ENCODE peak calls at places on chromosomes 12 and 14, in six cellular contexts. One of them, this sample, is unnamed.

GRCh38 chr12:54749191-54749818 is 101.1 kb upstream of the DCD start:
- DNase-seq in ovary: no peak
- DNase-seq in breast epithelium: no peak
- DNase-seq in DND-41: peak; percentile 26
- DNase-seq in AG09309: peak; percentile 21
- DNase-seq in astrocyte of the spinal cord: peak; percentile 43
- DNase-seq in this sample: peak; percentile 60

GRCh38 chr14:93024493-93024892 is 91.2 kb downstream of the ITPK1 start:
- DNase-seq in ovary: no peak
- DNase-seq in breast epithelium: no peak
- DNase-seq in DND-41: no peak
- DNase-seq in AG09309: no peak
- DNase-seq in astrocyte of the spinal cord: no peak
- DNase-seq in this sample: no peak

GRCh38 chr12:83008703-83009102 is 322.0 kb downstream of the TMTC2 start:
- DNase-seq in ovary: no peak
- DNase-seq in breast epithelium: no peak
- DNase-seq in DND-41: no peak
- DNase-seq in AG09309: no peak
- DNase-seq in astrocyte of the spinal cord: no peak
- DNase-seq in this sample: no peak

GRCh38 chr12:70449074-70449757 is 83.1 kb downstream of the KCNMB4 start:
- DNase-seq in ovary: no peak
- DNase-seq in breast epithelium: no peak
- DNase-seq in DND-41: no peak
- DNase-seq in AG09309: no peak
- DNase-seq in astrocyte of the spinal cord: no peak
- DNase-seq in this sample: peak; percentile 84

GRCh38 chr14:68305738-68306137 is 486.2 kb downstream of the RAD51B start:
- DNase-seq in ovary: no peak
- DNase-seq in breast epithelium: no peak
- DNase-seq in DND-41: no peak
- DNase-seq in AG09309: no peak
- DNase-seq in astrocyte of the spinal cord: no peak
- DNase-seq in this sample: no peak

GRCh38 chr14:22570132-22570949 is 18.7 kb downstream of the DAD1 start:
- DNase-seq in ovary: peak; percentile 78
- DNase-seq in breast epithelium: peak; percentile 76
- DNase-seq in DND-41: peak; percentile 79
- DNase-seq in AG09309: no peak
- DNase-seq in astrocyte of the spinal cord: peak; percentile 81
- DNase-seq in this sample: peak; percentile 80

GRCh38 chr12:85804663-85805062 is 31.5 kb downstream of the RASSF9 start:
- DNase-seq in ovary: no peak
- DNase-seq in breast epithelium: no peak
- DNase-seq in DND-41: no peak
- DNase-seq in AG09309: no peak
- DNase-seq in astrocyte of the spinal cord: peak; percentile 63
- DNase-seq in this sample: peak; percentile 57

GRCh38 chr12:131570596-131570995 is 140.3 kb upstream of the SFSWAP start:
- DNase-seq in ovary: no peak
- DNase-seq in breast epithelium: no peak
- DNase-seq in DND-41: no peak
- DNase-seq in AG09309: no peak
- DNase-seq in astrocyte of the spinal cord: no peak
- DNase-seq in this sample: no peak

GRCh38 chr12:26116829-26117228 is 8.0 kb downstream of the BHLHE41 start:
- DNase-seq in ovary: no peak
- DNase-seq in breast epithelium: peak; percentile 41
- DNase-seq in DND-41: no peak
- DNase-seq in AG09309: no peak
- DNase-seq in astrocyte of the spinal cord: no peak
- DNase-seq in this sample: peak; percentile 59

GRCh38 chr14:96926006-96926405 is 128.8 kb downstream of the VRK1 start:
- DNase-seq in ovary: no peak
- DNase-seq in breast epithelium: no peak
- DNase-seq in DND-41: no peak
- DNase-seq in AG09309: no peak
- DNase-seq in astrocyte of the spinal cord: no peak
- DNase-seq in this sample: no peak

GRCh38 chr14:41668346-41668745 is 61.7 kb downstream of the LRFN5 start:
- DNase-seq in ovary: no peak
- DNase-seq in breast epithelium: no peak
- DNase-seq in DND-41: no peak
- DNase-seq in AG09309: peak; percentile 5
- DNase-seq in astrocyte of the spinal cord: peak; percentile 37
- DNase-seq in this sample: no peak

GRCh38 chr14:71322660-71323250 is 415.5 kb downstream of the PCNX1 start:
- DNase-seq in ovary: no peak
- DNase-seq in breast epithelium: no peak
- DNase-seq in DND-41: no peak
- DNase-seq in AG09309: peak; percentile 43
- DNase-seq in astrocyte of the spinal cord: peak; percentile 72
- DNase-seq in this sample: peak; percentile 68

GRCh38 chr12:132339856-132340255 is 10.5 kb upstream of the GALNT9 start:
- DNase-seq in ovary: no peak
- DNase-seq in breast epithelium: no peak
- DNase-seq in DND-41: no peak
- DNase-seq in AG09309: no peak
- DNase-seq in astrocyte of the spinal cord: no peak
- DNase-seq in this sample: no peak

GRCh38 chr12:26845057-26845666 is 12.2 kb upstream of the ITPR2 start:
- DNase-seq in ovary: peak; percentile 43
- DNase-seq in breast epithelium: peak; percentile 27
- DNase-seq in DND-41: no peak
- DNase-seq in AG09309: no peak
- DNase-seq in astrocyte of the spinal cord: peak; percentile 31
- DNase-seq in this sample: peak; percentile 46

GRCh38 chr12:52971701-52972329 is 22.9 kb downstream of the KRT18 start:
- DNase-seq in ovary: no peak
- DNase-seq in breast epithelium: peak; percentile 34
- DNase-seq in DND-41: no peak
- DNase-seq in AG09309: no peak
- DNase-seq in astrocyte of the spinal cord: peak; percentile 56
- DNase-seq in this sample: peak; percentile 94

GRCh38 chr12:66514581-66514980 is 164.3 kb downstream of the GRIP1 start:
- DNase-seq in ovary: no peak
- DNase-seq in breast epithelium: no peak
- DNase-seq in DND-41: no peak
- DNase-seq in AG09309: peak; percentile 14
- DNase-seq in astrocyte of the spinal cord: peak; percentile 54
- DNase-seq in this sample: peak; percentile 72

GRCh38 chr14:36660736-36661505 is 739 bp upstream of the PAX9 start:
- DNase-seq in ovary: no peak
- DNase-seq in breast epithelium: no peak
- DNase-seq in DND-41: no peak
- DNase-seq in AG09309: no peak
- DNase-seq in astrocyte of the spinal cord: no peak
- DNase-seq in this sample: peak; percentile 14

GRCh38 chr12:88298761-88299242 is 156.7 kb downstream of the TMTC3 start:
- DNase-seq in ovary: no peak
- DNase-seq in breast epithelium: no peak
- DNase-seq in DND-41: no peak
- DNase-seq in AG09309: peak; percentile 33
- DNase-seq in astrocyte of the spinal cord: peak; percentile 88
- DNase-seq in this sample: peak; percentile 95

GRCh38 chr12:117098361-117099217 is 627 bp downstream of the TESC start:
- DNase-seq in ovary: no peak
- DNase-seq in breast epithelium: no peak
- DNase-seq in DND-41: peak; percentile 39
- DNase-seq in AG09309: no peak
- DNase-seq in astrocyte of the spinal cord: no peak
- DNase-seq in this sample: no peak

GRCh38 chr14:102075155-102075554 is 11.7 kb downstream of the HSP90AA1 start:
- DNase-seq in ovary: no peak
- DNase-seq in breast epithelium: no peak
- DNase-seq in DND-41: no peak
- DNase-seq in AG09309: no peak
- DNase-seq in astrocyte of the spinal cord: no peak
- DNase-seq in this sample: no peak

GRCh38 chr14:55968741-55969140 is 149.5 kb upstream of the PELI2 start:
- DNase-seq in ovary: no peak
- DNase-seq in breast epithelium: no peak
- DNase-seq in DND-41: no peak
- DNase-seq in AG09309: no peak
- DNase-seq in astrocyte of the spinal cord: no peak
- DNase-seq in this sample: no peak

GRCh38 chr12:30145351-30146017 is 361.7 kb upstream of the TMTC1 start:
- DNase-seq in ovary: no peak
- DNase-seq in breast epithelium: no peak
- DNase-seq in DND-41: no peak
- DNase-seq in AG09309: no peak
- DNase-seq in astrocyte of the spinal cord: no peak
- DNase-seq in this sample: no peak

GRCh38 chr14:92039073-92039719 is 663 bp downstream of the TRIP11 start:
- DNase-seq in ovary: no peak
- DNase-seq in breast epithelium: peak; percentile 33
- DNase-seq in DND-41: peak; percentile 52
- DNase-seq in AG09309: peak; percentile 13
- DNase-seq in astrocyte of the spinal cord: peak; percentile 73
- DNase-seq in this sample: peak; percentile 67

GRCh38 chr12:113598815-113599406 is 127.2 kb upstream of the LHX5 start:
- DNase-seq in ovary: no peak
- DNase-seq in breast epithelium: no peak
- DNase-seq in DND-41: no peak
- DNase-seq in AG09309: no peak
- DNase-seq in astrocyte of the spinal cord: no peak
- DNase-seq in this sample: no peak

GRCh38 chr14:106518054-106518943 is 991.9 kb downstream of the TMEM121 start:
- DNase-seq in ovary: no peak
- DNase-seq in breast epithelium: no peak
- DNase-seq in DND-41: peak; percentile 93
- DNase-seq in AG09309: no peak
- DNase-seq in astrocyte of the spinal cord: no peak
- DNase-seq in this sample: no peak
- TF ChIP-seq CTCF in ovary: no peak
- TF ChIP-seq CTCF in breast epithelium: no peak
- TF ChIP-seq CTCF in DND-41: peak; percentile 85
- TF ChIP-seq CTCF in AG09309: no peak
- TF ChIP-seq CTCF in astrocyte of the spinal cord: no peak
- TF ChIP-seq CTCF in this sample: no peak

GRCh38 chr14:51850651-51851050 is 9.8 kb upstream of the GNG2 start:
- DNase-seq in ovary: no peak
- DNase-seq in breast epithelium: no peak
- DNase-seq in DND-41: no peak
- DNase-seq in AG09309: no peak
- DNase-seq in astrocyte of the spinal cord: no peak
- DNase-seq in this sample: no peak

GRCh38 chr14:51856897-51857296 is 3.5 kb upstream of the GNG2 start:
- DNase-seq in ovary: no peak
- DNase-seq in breast epithelium: no peak
- DNase-seq in DND-41: no peak
- DNase-seq in AG09309: no peak
- DNase-seq in astrocyte of the spinal cord: no peak
- DNase-seq in this sample: no peak

GRCh38 chr14:51855234-51855633 is 5.2 kb upstream of the GNG2 start:
- DNase-seq in ovary: no peak
- DNase-seq in breast epithelium: no peak
- DNase-seq in DND-41: no peak
- DNase-seq in AG09309: no peak
- DNase-seq in astrocyte of the spinal cord: no peak
- DNase-seq in this sample: no peak

GRCh38 chr14:51849095-51849494 is 11.3 kb upstream of the GNG2 start:
- DNase-seq in ovary: no peak
- DNase-seq in breast epithelium: no peak
- DNase-seq in DND-41: no peak
- DNase-seq in AG09309: no peak
- DNase-seq in astrocyte of the spinal cord: no peak
- DNase-seq in this sample: peak; percentile 56

DNA sequence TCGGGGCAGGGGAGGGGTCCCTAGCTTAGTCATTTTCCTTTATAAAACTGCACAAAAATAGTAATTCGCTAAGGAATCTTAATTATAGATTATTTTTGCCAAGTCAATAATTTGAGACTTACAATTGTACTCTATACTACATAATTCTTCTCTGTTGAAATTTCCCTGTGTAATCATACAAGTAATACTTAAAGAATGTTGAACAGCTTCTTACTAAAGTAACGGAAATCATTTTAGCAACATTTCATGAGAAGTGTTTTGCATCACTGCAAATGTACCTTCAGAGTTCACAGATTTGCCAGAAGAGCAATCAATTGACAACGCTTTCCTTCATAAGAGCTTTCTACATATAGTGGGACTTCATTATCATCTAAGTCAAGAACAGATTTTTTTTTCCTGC is 7.9 kb upstream of the GNG2 start:
- DNase-seq in ovary: no peak
- DNase-seq in breast epithelium: no peak
- DNase-seq in DND-41: no peak
- DNase-seq in AG09309: no peak
- DNase-seq in astrocyte of the spinal cord: no peak
- DNase-seq in this sample: no peak
- H3K4me3 ChIP-seq in ovary: no peak overlapping the region
- H3K4me3 ChIP-seq in breast epithelium: no peak overlapping the region
- H3K4me3 ChIP-seq in DND-41: no peak overlapping the region
- H3K4me3 ChIP-seq in AG09309: no peak overlapping the region
- H3K4me3 ChIP-seq in astrocyte of the spinal cord: no peak overlapping the region
- H3K4me3 ChIP-seq in this sample: no peak overlapping the region

GRCh38 chr12:121246893-121247557 is 37.1 kb downstream of the P2RX4 start:
- DNase-seq in ovary: no peak
- DNase-seq in breast epithelium: no peak
- DNase-seq in DND-41: no peak
- DNase-seq in AG09309: no peak
- DNase-seq in astrocyte of the spinal cord: no peak
- DNase-seq in this sample: no peak

GRCh38 chr12:121245951-121246350 is 36.0 kb downstream of the P2RX4 start:
- DNase-seq in ovary: no peak
- DNase-seq in breast epithelium: no peak
- DNase-seq in DND-41: no peak
- DNase-seq in AG09309: no peak
- DNase-seq in astrocyte of the spinal cord: no peak
- DNase-seq in this sample: no peak

GRCh38 chr12:121248611-121249010 is 38.7 kb downstream of the P2RX4 start:
- DNase-seq in ovary: no peak
- DNase-seq in breast epithelium: no peak
- DNase-seq in DND-41: no peak
- DNase-seq in AG09309: no peak
- DNase-seq in astrocyte of the spinal cord: no peak
- DNase-seq in this sample: no peak

GRCh38 chr12:121241203-121241970 is 31.5 kb downstream of the P2RX4 start:
- DNase-seq in ovary: peak; percentile 54
- DNase-seq in breast epithelium: no peak
- DNase-seq in DND-41: no peak
- DNase-seq in AG09309: no peak
- DNase-seq in astrocyte of the spinal cord: no peak
- DNase-seq in this sample: no peak

GRCh38 chr12:121245031-121245430 is 35.1 kb downstream of the P2RX4 start:
- DNase-seq in ovary: no peak
- DNase-seq in breast epithelium: no peak
- DNase-seq in DND-41: no peak
- DNase-seq in AG09309: no peak
- DNase-seq in astrocyte of the spinal cord: no peak
- DNase-seq in this sample: no peak
- TF ChIP-seq CTCF in ovary: no peak
- TF ChIP-seq CTCF in breast epithelium: no peak
- TF ChIP-seq CTCF in DND-41: no peak
- TF ChIP-seq CTCF in AG09309: no peak
- TF ChIP-seq CTCF in astrocyte of the spinal cord: no peak
- TF ChIP-seq CTCF in this sample: no peak

DNA sequence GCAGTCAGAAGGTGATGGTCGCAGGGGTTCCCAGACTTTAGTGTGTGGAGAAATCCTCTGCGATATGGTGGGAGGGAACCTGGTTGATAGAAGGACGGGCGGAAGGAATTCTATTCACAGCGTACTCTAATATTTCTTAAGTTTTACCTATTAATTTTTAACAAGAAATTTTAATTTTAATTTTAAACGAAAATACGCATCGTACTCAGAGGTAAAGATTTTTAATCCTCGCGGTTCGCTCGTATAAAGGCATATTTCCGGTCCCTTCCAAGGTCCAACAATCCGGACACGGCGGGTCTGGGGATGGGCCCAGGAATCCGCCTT is 338 bp upstream of the SLC48A1 start:
- DNase-seq in ovary: no peak
- DNase-seq in breast epithelium: no peak
- DNase-seq in DND-41: no peak
- DNase-seq in AG09309: no peak
- DNase-seq in astrocyte of the spinal cord: no peak
- DNase-seq in this sample: no peak
- H3K4me3 ChIP-seq in ovary: peak overlapping the region; percentile 61
- H3K4me3 ChIP-seq in breast epithelium: peak overlapping the region; percentile 98
- H3K4me3 ChIP-seq in DND-41: peak overlapping the region; percentile 70
- H3K4me3 ChIP-seq in AG09309: peak overlapping the region; percentile 71
- H3K4me3 ChIP-seq in astrocyte of the spinal cord: peak overlapping the region; percentile 47
- H3K4me3 ChIP-seq in this sample: peak overlapping the region; percentile 55